ENCODE peak calls at places on chromosomes 7 and 10, in six cellular contexts. R, F, V, U, J and M are unnamed samples.
A peak's percentile ranks its signal among the peaks of the same experiment; 100 is the strongest.

GRCh38 chr10:19654576-19654975 is 161.7 kb upstream of the PLXDC2 start:
- DNase-seq in J (no peak), F (no peak), R (no peak), V (no peak), U (peak; percentile 58), M (peak; percentile 28)

GRCh38 chr7:155490697-155491628 is 33.0 kb downstream of the EN2 start:
- DNase-seq in V (peak; percentile 77), F (no peak), J (no peak), R (no peak), U (no peak), M (no peak)

GRCh38 chr7:127239814-127240213 is 12.9 kb downstream of the GRM8 start:
- DNase-seq in U (no peak), R (no peak), F (no peak), J (no peak), V (peak; percentile 73), M (peak; percentile 6)

GRCh38 chr7:83872501-83872900 is 223.6 kb upstream of the SEMA3E start:
- DNase-seq in J (no peak), F (peak; percentile 0), V (no peak), R (no peak), U (peak; percentile 30), M (no peak)

GRCh38 chr10:17240617-17241016 is 12.6 kb downstream of the VIM start:
- DNase-seq in U (no peak), J (no peak), R (no peak), V (no peak), F (no peak), M (no peak)

GRCh38 chr10:22016046-22016705 is 12.6 kb upstream of the DNAJC1 start:
- DNase-seq in V (no peak), U (peak; percentile 14), J (no peak), F (no peak), R (no peak), M (no peak)

GRCh38 chr7:15446280-15446679 is 115.5 kb downstream of the AGMO start:
- DNase-seq in F (no peak), J (no peak), U (no peak), R (no peak), V (no peak), M (no peak)

GRCh38 chr10:784759-785538 is 95.5 kb upstream of the DIP2C start:
- DNase-seq in R (peak; percentile 44), F (peak; percentile 63), J (peak; percentile 49), U (peak; percentile 58), V (peak; percentile 87), M (peak; percentile 60)

GRCh38 chr7:96219382-96220130 is 102.3 kb downstream of the SLC25A13 start:
- DNase-seq in V (no peak), U (peak; percentile 90), R (no peak), F (no peak), J (peak; percentile 41), M (peak; percentile 90)

GRCh38 chr10:131205556-131205955 is 106.0 kb downstream of the TCERG1L start:
- DNase-seq in U (no peak), V (no peak), F (no peak), J (no peak), R (no peak), M (no peak)

DNA sequence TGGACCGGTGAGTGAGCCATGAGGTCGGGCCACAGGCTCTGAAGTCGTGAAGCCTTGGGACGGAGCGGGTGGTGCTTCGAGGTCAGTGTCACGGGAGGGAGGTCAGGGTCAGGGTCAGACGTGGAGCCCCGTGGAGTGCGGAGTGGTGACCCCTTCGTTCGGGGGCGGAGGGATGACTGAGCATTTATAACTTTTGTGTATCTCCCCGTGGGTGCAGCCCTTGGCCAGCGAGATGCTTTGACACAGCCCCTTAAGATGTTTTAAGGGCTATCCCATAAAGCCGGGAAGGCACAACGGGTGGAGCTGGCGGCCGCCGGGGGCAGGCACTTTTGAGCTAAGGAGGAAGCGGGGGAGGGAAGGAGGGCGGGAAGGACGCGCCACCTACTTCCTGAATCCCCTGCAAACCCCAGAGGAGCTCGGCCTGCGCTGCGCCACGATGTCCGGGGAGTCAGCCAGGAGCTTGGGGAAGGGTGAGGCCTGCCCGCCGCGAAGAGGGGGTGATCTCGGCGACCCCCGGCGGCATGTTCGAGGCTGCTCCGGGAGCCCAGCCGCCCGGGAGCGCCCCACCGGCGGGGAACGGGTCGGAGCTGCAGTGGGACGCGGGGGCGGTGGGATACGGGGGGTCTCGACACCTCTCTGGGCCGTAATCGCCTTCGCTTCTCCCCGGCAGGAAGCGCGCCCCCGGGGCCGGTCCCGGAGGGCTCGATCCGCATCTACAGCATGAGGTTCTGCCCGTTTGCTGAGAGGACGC is at the start of gene GSTO1:
- DNase-seq in R (peak; percentile 45), U (peak; percentile 55), V (peak; percentile 87), J (peak; percentile 51), F (peak; percentile 56), M (peak; percentile 79)
- TF ChIP-seq CTCF in R (no peak), U (no peak), V (no peak), J (no peak), F (no peak), M (no peak)

GRCh38 chr7:42573904-42574692 is 337.1 kb upstream of the GLI3 start:
- DNase-seq in J (no peak), U (no peak), V (no peak), F (no peak), R (no peak), M (peak; percentile 52)

GRCh38 chr7:42572561-42572960 is 335.6 kb upstream of the GLI3 start:
- DNase-seq in V (no peak), J (no peak), U (no peak), F (no peak), R (no peak), M (no peak)

GRCh38 chr7:42575161-42575560 is 336.7 kb downstream of the C7orf25 start:
- DNase-seq in J (no peak), U (no peak), V (no peak), F (no peak), R (no peak), M (no peak)

GRCh38 chr7:42572046-42572445 is 335.0 kb upstream of the GLI3 start:
- DNase-seq in U (peak; percentile 19), R (no peak), V (no peak), F (no peak), J (no peak), M (no peak)

GRCh38 chr7:42574693-42575084 is 337.2 kb downstream of the C7orf25 start:
- DNase-seq in U (no peak), V (no peak), J (no peak), R (no peak), F (no peak), M (peak; percentile 31)
- TF ChIP-seq CTCF in U (peak; percentile 53), V (peak; percentile 68), J (no peak), R (no peak), F (no peak), M (peak; percentile 43)

DNA sequence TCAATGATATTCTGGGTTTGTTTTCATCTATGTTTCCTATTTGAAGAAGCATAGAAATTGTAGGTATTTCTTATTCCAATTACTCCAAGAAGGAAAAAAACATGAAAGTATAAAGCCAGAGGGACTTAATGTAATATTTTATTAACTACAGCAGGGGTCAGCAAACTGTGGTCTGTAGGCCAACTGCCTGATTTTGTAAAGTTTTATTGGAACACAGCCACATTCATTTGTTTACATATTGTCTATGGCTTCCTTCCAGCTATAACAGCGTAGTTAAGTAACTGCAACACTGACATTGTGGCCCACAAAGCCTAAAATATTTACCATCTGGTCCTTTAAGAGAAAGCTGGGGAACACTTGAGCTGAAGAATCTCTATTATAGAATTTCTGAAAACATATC is 306.2 kb downstream of the BICC1 start:
- DNase-seq in V (no peak), F (peak; percentile 18), J (no peak), U (peak; percentile 20), R (no peak), M (peak; percentile 85)
- TF ChIP-seq CTCF in V (no peak), F (no peak), J (no peak), U (no peak), R (no peak), M (peak; percentile 11)

GRCh38 chr7:100723732-100724275 is 3.5 kb downstream of the EPO start:
- DNase-seq in V (no peak), U (no peak), R (no peak), J (no peak), F (no peak), M (no peak)
- TF ChIP-seq CTCF in V (no peak), U (no peak), R (no peak), J (no peak), F (no peak), M (no peak)

GRCh38 chr7:80453699-80454340 is 58.0 kb downstream of the GNAT3 start:
- DNase-seq in J (no peak), U (no peak), F (peak; percentile 11), V (no peak), R (no peak), M (peak; percentile 43)
- TF ChIP-seq CTCF in J (peak; percentile 73), U (peak; percentile 38), F (no peak), V (peak; percentile 76), R (peak; percentile 31), M (peak; percentile 52)

GRCh38 chr10:121978511-121978910 is 3.5 kb upstream of the NSMCE4A start:
- DNase-seq in J (no peak), V (no peak), F (no peak), R (no peak), U (no peak), M (no peak)

GRCh38 chr10:121974019-121974534 is 940 bp downstream of the NSMCE4A start:
- DNase-seq in F (no peak), R (no peak), U (no peak), J (no peak), V (no peak), M (no peak)

GRCh38 chr10:121974535-121975294 is at the start of gene NSMCE4A:
- DNase-seq in F (peak; percentile 75), J (peak; percentile 63), R (no peak), U (peak; percentile 66), V (peak; percentile 94), M (peak; percentile 63)

GRCh38 chr10:121976607-121977006 is 1.6 kb upstream of the NSMCE4A start:
- DNase-seq in V (no peak), U (no peak), F (no peak), J (no peak), R (no peak), M (no peak)

DNA sequence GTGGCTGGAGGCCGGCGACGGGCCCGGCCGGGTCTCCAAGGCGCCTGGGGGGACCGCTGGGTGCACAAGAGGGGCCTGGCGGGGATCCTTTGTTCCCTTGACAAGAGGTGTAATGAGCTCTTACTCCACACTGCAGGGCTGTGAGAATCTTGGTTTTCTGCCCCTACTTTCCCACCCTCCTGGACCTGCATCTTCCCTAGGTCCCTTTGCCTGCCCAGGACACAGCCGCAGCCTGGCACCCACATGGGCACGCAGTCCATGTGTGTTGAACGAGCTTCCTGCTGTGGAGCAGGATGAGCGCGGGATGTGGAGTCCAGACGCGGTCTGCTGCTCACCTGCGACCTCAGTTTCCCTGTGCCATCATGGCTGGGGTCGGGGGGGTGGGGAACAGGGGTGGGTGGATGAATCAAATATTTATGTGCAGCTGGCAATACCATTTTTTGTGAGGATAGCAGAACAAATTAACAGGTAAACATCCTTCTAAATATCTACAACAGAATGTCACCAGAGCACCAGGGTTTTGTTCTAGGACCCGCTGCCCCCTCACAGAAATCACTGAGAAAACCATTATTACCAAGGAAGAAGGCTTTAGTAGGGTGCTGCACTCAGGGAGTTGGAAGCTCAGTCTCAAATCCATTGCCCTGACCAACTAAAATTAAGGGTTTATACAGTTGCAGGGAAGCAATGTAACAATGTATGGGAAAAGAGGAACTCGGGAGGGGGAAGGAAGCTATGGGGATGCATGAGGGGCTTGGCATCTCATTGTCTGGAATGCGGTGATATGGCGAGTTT is 474 bp upstream of the NSMCE4A start:
- DNase-seq in U (no peak), R (no peak), F (no peak), J (no peak), V (no peak), M (no peak)
- TF ChIP-seq CTCF in U (no peak), R (peak; percentile 64), F (no peak), J (no peak), V (no peak), M (no peak)

GRCh38 chr7:41045556-41046123 is 657.2 kb downstream of the INHBA start:
- DNase-seq in R (no peak), J (peak; percentile 80), V (peak; percentile 63), U (peak; percentile 70), F (peak; percentile 86), M (peak; percentile 74)
- TF ChIP-seq CTCF in R (no peak), J (peak; percentile 70), V (peak; percentile 75), U (peak; percentile 71), F (peak; percentile 88), M (peak; percentile 38)